ENCODE peak calls at places on chromosomes 6 and 20, in seven cellular contexts. One of them, this sample, is unnamed.

GRCh38 chr6:155181498-155181897 is 82.3 kb upstream of the CLDN20 start:
- DNase-seq in T1000: no peak
- DNase-seq in caudate nucleus: no peak
- DNase-seq in left cardiac atrium: no peak
- DNase-seq in GM23248: no peak
- DNase-seq in germinal center: peak
- DNase-seq in NCI-H2081: no peak
- DNase-seq in this sample: no peak

GRCh38 chr20:37651932-37652331 is 41.9 kb upstream of the CTNNBL1 start:
- DNase-seq in caudate nucleus: no peak
- DNase-seq in NCI-H2081: no peak
- DNase-seq in germinal center: peak
- DNase-seq in T1000: no peak
- DNase-seq in left cardiac atrium: peak
- DNase-seq in GM23248: no peak
- DNase-seq in this sample: peak

GRCh38 chr6:151675746-151676459 is 131.6 kb upstream of the ESR1 start:
- DNase-seq in NCI-H2081: peak
- DNase-seq in caudate nucleus: no peak
- DNase-seq in germinal center: peak
- DNase-seq in T1000: no peak
- DNase-seq in left cardiac atrium: no peak
- DNase-seq in GM23248: peak
- DNase-seq in this sample: peak

GRCh38 chr20:62476074-62476838 is 461 bp upstream of the GATA5 start:
- DNase-seq in caudate nucleus: no peak
- DNase-seq in NCI-H2081: no peak
- DNase-seq in germinal center: no peak
- DNase-seq in left cardiac atrium: peak
- DNase-seq in T1000: no peak
- DNase-seq in GM23248: peak
- DNase-seq in this sample: no peak

GRCh38 chr6:79536615-79536968 is 638 bp downstream of the LCA5 start:
- DNase-seq in germinal center: no peak
- DNase-seq in NCI-H2081: peak
- DNase-seq in GM23248: peak
- DNase-seq in T1000: no peak
- DNase-seq in left cardiac atrium: peak
- DNase-seq in caudate nucleus: no peak
- DNase-seq in this sample: no peak

GRCh38 chr6:168372871-168373270 is 53.3 kb upstream of the DACT2 start:
- DNase-seq in left cardiac atrium: no peak
- DNase-seq in GM23248: no peak
- DNase-seq in caudate nucleus: no peak
- DNase-seq in germinal center: no peak
- DNase-seq in T1000: no peak
- DNase-seq in NCI-H2081: peak
- DNase-seq in this sample: no peak

GRCh38 chr6:132132911-132133639 is 181.9 kb upstream of the CCN2 start:
- DNase-seq in left cardiac atrium: no peak
- DNase-seq in T1000: no peak
- DNase-seq in NCI-H2081: no peak
- DNase-seq in GM23248: peak
- DNase-seq in caudate nucleus: no peak
- DNase-seq in germinal center: peak
- DNase-seq in this sample: no peak

GRCh38 chr6:36666726-36667591 is 11.6 kb upstream of the CDKN1A start:
- DNase-seq in germinal center: no peak
- DNase-seq in NCI-H2081: peak
- DNase-seq in caudate nucleus: peak
- DNase-seq in T1000: peak
- DNase-seq in GM23248: peak
- DNase-seq in left cardiac atrium: peak
- DNase-seq in this sample: peak

GRCh38 chr20:47985092-47985850 is 200.0 kb upstream of the SULF2 start:
- DNase-seq in T1000: no peak
- DNase-seq in left cardiac atrium: no peak
- DNase-seq in GM23248: peak
- DNase-seq in caudate nucleus: no peak
- DNase-seq in germinal center: no peak
- DNase-seq in NCI-H2081: no peak
- DNase-seq in this sample: no peak

GRCh38 chr6:150143521-150144293 is 863 bp downstream of the PPP1R14C start:
- DNase-seq in GM23248: peak
- DNase-seq in NCI-H2081: no peak
- DNase-seq in caudate nucleus: peak
- DNase-seq in T1000: no peak
- DNase-seq in germinal center: peak
- DNase-seq in left cardiac atrium: peak
- DNase-seq in this sample: no peak

GRCh38 chr6:106128981-106129761 is 43.0 kb downstream of the PRDM1 start:
- DNase-seq in left cardiac atrium: no peak
- DNase-seq in germinal center: no peak
- DNase-seq in NCI-H2081: no peak
- DNase-seq in GM23248: peak
- DNase-seq in caudate nucleus: no peak
- DNase-seq in T1000: peak
- DNase-seq in this sample: no peak

GRCh38 chr6:89270951-89271721 is 44.0 kb downstream of the GABRR2 start:
- DNase-seq in germinal center: peak
- DNase-seq in caudate nucleus: no peak
- DNase-seq in T1000: no peak
- DNase-seq in left cardiac atrium: no peak
- DNase-seq in GM23248: no peak
- DNase-seq in NCI-H2081: no peak
- DNase-seq in this sample: no peak

GRCh38 chr20:4555188-4555893 is 166.4 kb upstream of the PRND start:
- DNase-seq in germinal center: no peak
- DNase-seq in NCI-H2081: no peak
- DNase-seq in GM23248: peak
- DNase-seq in T1000: no peak
- DNase-seq in caudate nucleus: no peak
- DNase-seq in left cardiac atrium: no peak
- DNase-seq in this sample: no peak

GRCh38 chr20:18263723-18264122 is 24.6 kb upstream of the ZNF133 start:
- DNase-seq in left cardiac atrium: no peak
- DNase-seq in GM23248: peak
- DNase-seq in T1000: no peak
- DNase-seq in caudate nucleus: no peak
- DNase-seq in NCI-H2081: peak
- DNase-seq in germinal center: no peak
- DNase-seq in this sample: no peak

GRCh38 chr6:119076966-119077642 is 1.4 kb downstream of the FAM184A start:
- DNase-seq in germinal center: no peak
- DNase-seq in T1000: no peak
- DNase-seq in left cardiac atrium: no peak
- DNase-seq in NCI-H2081: no peak
- DNase-seq in GM23248: peak
- DNase-seq in caudate nucleus: no peak
- DNase-seq in this sample: peak

This sample was measured in NCI-H524.